ENCODE peak calls at places on chromosomes 2 and 18, in ten cellular contexts. H, Q, B, E, Z, J, M, P, I and O are unnamed samples.

GRCh38 chr2:74555610-74556103 is 1.1 kb downstream of the DOK1 start:
- DNase-seq in H (no peak), Q (no peak), B (no peak), E (peak; percentile 37), Z (no peak), J (no peak), M (no peak), P (no peak), I (peak; percentile 71), O (no peak)

GRCh38 chr2:151560289-151560688 is 150.6 kb downstream of the RIF1 start:
- DNase-seq in H (no peak), Q (peak; percentile 30), B (no peak), E (no peak), Z (no peak), J (no peak), M (peak; percentile 88), P (no peak), I (no peak), O (no peak)

GRCh38 chr2:15293262-15293937 is 267.7 kb downstream of the NBAS start:
- DNase-seq in H (no peak), Q (no peak), B (no peak), E (no peak), Z (no peak), J (no peak), M (no peak), P (no peak), I (no peak), O (no peak)

GRCh38 chr18:715626-716025 is 3.2 kb upstream of the ENOSF1 start:
- DNase-seq in H (no peak), Q (no peak), B (no peak), E (no peak), Z (no peak), J (no peak), M (no peak), P (no peak), I (no peak), O (no peak)

GRCh38 chr2:98463551-98463971 is 18.9 kb downstream of the INPP4A start:
- DNase-seq in H (no peak), Q (no peak), B (no peak), E (no peak), Z (no peak), J (no peak), M (no peak), P (no peak), I (peak; percentile 54), O (no peak)

GRCh38 chr2:187842978-187843847 is 289.0 kb upstream of the TFPI start:
- DNase-seq in H (no peak), Q (peak; percentile 79), B (peak; percentile 64), E (no peak), Z (no peak), J (no peak), M (no peak), P (no peak), I (no peak), O (peak; percentile 23)

GRCh38 chr2:49914281-49914680 is 760.0 kb upstream of the FSHR start:
- DNase-seq in H (no peak), Q (no peak), B (no peak), E (no peak), Z (no peak), J (no peak), M (no peak), P (no peak), I (no peak), O (no peak)

GRCh38 chr2:68434981-68435380 is 32.1 kb downstream of the FBXO48 start:
- DNase-seq in H (no peak), Q (peak; percentile 19), B (no peak), E (no peak), Z (no peak), J (no peak), M (peak; percentile 81), P (no peak), I (no peak), O (no peak)

GRCh38 chr18:37282386-37283037 is 283.1 kb downstream of the CELF4 start:
- DNase-seq in H (no peak), Q (peak; percentile 6), B (peak; percentile 7), E (no peak), Z (no peak), J (no peak), M (no peak), P (no peak), I (no peak), O (no peak)

GRCh38 chr2:149732001-149732685 is 144.6 kb upstream of the MMADHC start:
- DNase-seq in H (no peak), Q (peak; percentile 87), B (no peak), E (no peak), Z (peak; percentile 36), J (no peak), M (no peak), P (no peak), I (no peak), O (no peak)

GRCh38 chr18:5196253-5197031 is 615 bp downstream of the AKAIN1 start:
- DNase-seq in H (no peak), Q (no peak), B (no peak), E (no peak), Z (no peak), J (no peak), M (no peak), P (no peak), I (no peak), O (no peak)

GRCh38 chr18:56038258-56039030 is 450.5 kb upstream of the TCF4 start:
- DNase-seq in H (no peak), Q (no peak), B (no peak), E (no peak), Z (no peak), J (no peak), M (no peak), P (no peak), I (no peak), O (no peak)

GRCh38 chr2:43414586-43415125 is 181.2 kb downstream of the THADA start:
- DNase-seq in H (no peak), Q (no peak), B (no peak), E (no peak), Z (no peak), J (no peak), M (no peak), P (no peak), I (no peak), O (no peak)
- H3K4me3 ChIP-seq in H (no peak overlapping the region), Q (no peak overlapping the region), B (no peak overlapping the region), E (no peak overlapping the region), Z (no peak overlapping the region), J (no peak overlapping the region), M (no peak overlapping the region), P (no peak overlapping the region), I (no peak overlapping the region), O (no peak overlapping the region)

GRCh38 chr2:134134313-134134706 is 119.6 kb upstream of the MGAT5 start:
- DNase-seq in H (no peak), Q (no peak), B (no peak), E (no peak), Z (no peak), J (no peak), M (no peak), P (no peak), I (no peak), O (no peak)
- H3K4me1 ChIP-seq in H (peaks cover 15% of the 10 kb centered on the region), Q (peaks cover 5% of the 10 kb centered on the region), B (peaks cover 41% of the 10 kb centered on the region), E (peaks cover 10% of the 10 kb centered on the region), Z (peaks cover 38% of the 10 kb centered on the region), J (peaks cover 86% of the 10 kb centered on the region), M (peaks cover 38% of the 10 kb centered on the region), P (peaks cover 31% of the 10 kb centered on the region), I (peaks cover 8% of the 10 kb centered on the region), O (no peaks in the 10 kb centered on the region)

DNA sequence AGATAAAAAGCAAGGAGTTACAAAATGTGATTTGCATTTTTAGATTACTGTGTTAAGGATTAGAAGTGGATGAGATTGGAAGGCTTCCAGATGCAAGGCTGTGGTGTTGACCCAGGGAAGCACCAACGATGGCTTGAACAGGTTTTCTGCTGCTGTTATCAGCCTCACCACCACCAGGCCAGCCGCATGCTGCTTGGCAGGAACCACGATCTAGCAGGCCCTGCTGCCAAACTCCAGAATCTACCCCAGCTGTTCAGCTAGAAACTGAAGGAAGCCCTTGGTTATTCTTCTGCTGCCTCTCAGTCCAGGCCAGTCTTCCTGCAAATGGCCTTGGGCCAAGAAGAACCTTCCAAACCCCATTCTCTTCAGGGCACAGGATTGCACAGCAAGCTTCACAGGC is 133.9 kb downstream of the MTCL1 start:
- DNase-seq in H (no peak), Q (no peak), B (no peak), E (no peak), Z (no peak), J (peak; percentile 76), M (no peak), P (no peak), I (no peak), O (no peak)
- TF ChIP-seq EP300 in H (no peak), Q (no peak), B (no peak), E (no peak), Z (no peak), J (no peak), M (no peak), P (no peak), I (no peak), O (no peak)

DNA sequence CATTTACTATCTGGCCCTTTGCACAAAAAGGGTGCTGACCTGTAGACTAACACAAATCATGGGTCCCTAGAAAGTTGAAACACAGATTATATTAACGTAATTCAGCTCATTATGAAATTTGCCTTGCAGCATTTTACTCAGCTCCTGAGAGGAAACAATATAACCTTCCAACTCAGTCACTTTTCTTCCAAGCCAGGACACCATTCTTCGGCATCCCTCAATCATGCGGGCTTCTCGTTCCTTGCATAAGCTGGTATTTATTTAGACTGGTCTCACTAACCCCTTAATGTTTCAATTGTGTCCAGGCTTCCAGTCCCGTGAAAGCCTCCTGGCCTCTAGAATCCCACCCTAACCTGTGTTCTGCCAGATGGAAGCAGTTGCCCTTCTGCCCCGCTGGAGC is 402.8 kb downstream of the SETBP1 start:
- DNase-seq in H (no peak), Q (no peak), B (no peak), E (no peak), Z (no peak), J (no peak), M (no peak), P (no peak), I (no peak), O (no peak)
- H3K4me3 ChIP-seq in H (no peak overlapping the region), Q (no peak overlapping the region), B (no peak overlapping the region), E (no peak overlapping the region), Z (no peak overlapping the region), J (no peak overlapping the region), M (no peak overlapping the region), P (no peak overlapping the region), I (no peak overlapping the region), O (no peak overlapping the region)

DNA sequence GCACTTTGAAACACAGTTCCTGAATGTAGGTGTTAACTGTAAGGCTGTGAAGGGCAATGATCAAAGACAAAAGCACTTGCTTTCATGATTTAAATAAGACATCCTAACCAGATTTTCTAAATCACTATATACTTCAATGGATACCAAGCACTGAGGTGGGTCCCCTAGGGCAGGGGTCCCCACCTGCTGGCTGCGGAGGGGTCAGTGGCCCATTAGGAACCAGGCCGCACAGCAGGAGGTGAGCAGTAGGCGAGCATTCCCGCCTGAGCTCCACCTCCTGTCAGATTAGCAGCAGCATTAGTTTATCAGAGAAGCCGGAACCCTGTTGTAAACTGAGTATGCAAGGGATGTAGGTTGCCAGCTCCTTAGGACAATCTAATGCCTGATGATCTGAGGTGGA is 7.1 kb downstream of the NFE2L2 start:
- DNase-seq in H (no peak), Q (no peak), B (no peak), E (no peak), Z (no peak), J (no peak), M (no peak), P (no peak), I (no peak), O (no peak)
- H3K4me1 ChIP-seq in H (no peaks in the 10 kb centered on the region), Q (peaks cover 60% of the 10 kb centered on the region), B (peaks cover 92% of the 10 kb centered on the region), E (peaks cover 35% of the 10 kb centered on the region), Z (peaks cover 79% of the 10 kb centered on the region), J (peaks cover 98% of the 10 kb centered on the region), M (peaks cover 92% of the 10 kb centered on the region), P (peaks cover 91% of the 10 kb centered on the region), I (peaks cover 85% of the 10 kb centered on the region), O (peaks cover 93% of the 10 kb centered on the region)